ENCODE peak calls at places on chromosomes 7 and 10, in four cellular contexts. J is fibroblast of mammary gland, S is Calu3, K is HCEC 1CT. H is an unnamed sample.

GRCh38 chr10:21134645-21135395 is 237.7 kb upstream of the NEBL start:
- DNase-seq in J (peak; percentile 91), S (peak; percentile 28), K (no peak), H (no peak)

GRCh38 chr7:95649546-95649945 is 53.2 kb upstream of the PDK4 start:
- DNase-seq in J (peak; percentile 56), S (no peak), K (peak; percentile 21), H (no peak)

GRCh38 chr7:37448057-37448636 is 517 bp downstream of the ELMO1 start:
- DNase-seq in J (no peak), S (no peak), K (no peak), H (no peak)

GRCh38 chr10:76033457-76034196 is 602.2 kb downstream of the LRMDA start:
- DNase-seq in J (peak; percentile 72), S (peak; percentile 69), K (no peak), H (peak; percentile 88)

GRCh38 chr7:66326501-66327180 is 121.5 kb downstream of the TPST1 start:
- DNase-seq in J (peak; percentile 75), S (no peak), K (peak; percentile 82), H (peak; percentile 95)

GRCh38 chr10:133421336-133422222 is 2.8 kb downstream of the SPRN start:
- DNase-seq in J (no peak), S (no peak), K (no peak), H (no peak)

GRCh38 chr7:148750442-148751355 is 52.0 kb downstream of the CUL1 start:
- DNase-seq in J (no peak), S (no peak), K (no peak), H (no peak)

GRCh38 chr10:123236122-123236521 is 81.9 kb downstream of the BUB3 start:
- DNase-seq in J (no peak), S (no peak), K (no peak), H (peak; percentile 0)

GRCh38 chr10:99296605-99297004 is 32.6 kb upstream of the CNNM1 start:
- DNase-seq in J (no peak), S (no peak), K (no peak), H (no peak)

GRCh38 chr7:91306266-91306665 is 42.0 kb downstream of the FZD1 start:
- DNase-seq in J (no peak), S (no peak), K (no peak), H (no peak)

GRCh38 chr10:28250782-28251181 is 52.1 kb downstream of the MPP7 start:
- DNase-seq in J (peak; percentile 39), S (no peak), K (peak; percentile 36), H (peak; percentile 51)

GRCh38 chr10:86022906-86023305 is 343.7 kb downstream of the GRID1 start:
- DNase-seq in J (no peak), S (no peak), K (no peak), H (no peak)

GRCh38 chr7:93366816-93367215 is 134.7 kb downstream of the VPS50 start:
- DNase-seq in J (no peak), S (no peak), K (no peak), H (no peak)

GRCh38 chr7:33639552-33640197 is 265.7 kb upstream of the BMPER start:
- DNase-seq in J (peak; percentile 82), S (no peak), K (peak; percentile 29), H (peak; percentile 94)